ENCODE peak calls at places on chromosomes 4 and X, in ten cellular contexts. One of them, this sample, is unnamed.

GRCh38 chr4:180947421-180947820 is 1295.8 kb upstream of the TENM3 start:
- DNase-seq in neural progenitor cell: peak; percentile 11
- DNase-seq in coronary artery: no peak
- DNase-seq in tibial nerve: no peak
- DNase-seq in GM23248: peak; percentile 63
- DNase-seq in upper lobe of right lung: no peak
- DNase-seq in heart left ventricle: no peak
- DNase-seq in endodermal cell: no peak
- DNase-seq in ovary: no peak
- DNase-seq in pancreas: no peak
- DNase-seq in this sample: no peak

GRCh38 chr4:16844796-16845586 is 53.5 kb downstream of the LDB2 start:
- DNase-seq in neural progenitor cell: peak; percentile 38
- DNase-seq in coronary artery: no peak
- DNase-seq in tibial nerve: no peak
- DNase-seq in GM23248: no peak
- DNase-seq in upper lobe of right lung: no peak
- DNase-seq in heart left ventricle: no peak
- DNase-seq in endodermal cell: peak; percentile 61
- DNase-seq in ovary: no peak
- DNase-seq in pancreas: no peak
- DNase-seq in this sample: no peak

GRCh38 chr4:121256346-121256745 is 92.2 kb upstream of the TNIP3 start:
- DNase-seq in neural progenitor cell: no peak
- DNase-seq in coronary artery: no peak
- DNase-seq in tibial nerve: no peak
- DNase-seq in GM23248: peak; percentile 95
- DNase-seq in upper lobe of right lung: no peak
- DNase-seq in heart left ventricle: no peak
- DNase-seq in endodermal cell: no peak
- DNase-seq in ovary: no peak
- DNase-seq in pancreas: no peak
- DNase-seq in this sample: no peak

GRCh38 chr4:133524369-133524768 is 375.3 kb downstream of the PCDH10 start:
- DNase-seq in neural progenitor cell: no peak
- DNase-seq in coronary artery: no peak
- DNase-seq in tibial nerve: no peak
- DNase-seq in GM23248: no peak
- DNase-seq in upper lobe of right lung: no peak
- DNase-seq in heart left ventricle: no peak
- DNase-seq in endodermal cell: no peak
- DNase-seq in ovary: no peak
- DNase-seq in pancreas: no peak
- DNase-seq in this sample: no peak

GRCh38 chrX:140141444-140142029 is 176.2 kb upstream of the CXorf66 start:
- DNase-seq in neural progenitor cell: peak; percentile 51
- DNase-seq in coronary artery: no peak
- DNase-seq in tibial nerve: peak; percentile 14
- DNase-seq in GM23248: peak; percentile 41
- DNase-seq in upper lobe of right lung: no peak
- DNase-seq in heart left ventricle: no peak
- DNase-seq in endodermal cell: peak; percentile 68
- DNase-seq in ovary: peak; percentile 27
- DNase-seq in pancreas: no peak
- DNase-seq in this sample: no peak

GRCh38 chr4:20362148-20362547 is 110.4 kb downstream of the SLIT2 start:
- DNase-seq in neural progenitor cell: no peak
- DNase-seq in coronary artery: no peak
- DNase-seq in tibial nerve: no peak
- DNase-seq in GM23248: no peak
- DNase-seq in upper lobe of right lung: no peak
- DNase-seq in heart left ventricle: no peak
- DNase-seq in endodermal cell: no peak
- DNase-seq in ovary: no peak
- DNase-seq in pancreas: no peak
- DNase-seq in this sample: no peak

GRCh38 chr4:74217365-74217764 is 59.4 kb downstream of the MTHFD2L start:
- DNase-seq in neural progenitor cell: no peak
- DNase-seq in coronary artery: no peak
- DNase-seq in tibial nerve: no peak
- DNase-seq in GM23248: no peak
- DNase-seq in upper lobe of right lung: no peak
- DNase-seq in heart left ventricle: no peak
- DNase-seq in endodermal cell: no peak
- DNase-seq in ovary: no peak
- DNase-seq in pancreas: no peak
- DNase-seq in this sample: no peak

GRCh38 chr4:168925789-168926490 is 84.1 kb downstream of the CBR4 start:
- DNase-seq in neural progenitor cell: no peak
- DNase-seq in coronary artery: no peak
- DNase-seq in tibial nerve: no peak
- DNase-seq in GM23248: no peak
- DNase-seq in upper lobe of right lung: no peak
- DNase-seq in heart left ventricle: no peak
- DNase-seq in endodermal cell: no peak
- DNase-seq in ovary: no peak
- DNase-seq in pancreas: no peak
- DNase-seq in this sample: no peak

GRCh38 chr4:22099896-22100295 is 151.3 kb upstream of the KCNIP4 start:
- DNase-seq in neural progenitor cell: no peak
- DNase-seq in coronary artery: no peak
- DNase-seq in tibial nerve: no peak
- DNase-seq in GM23248: peak; percentile 69
- DNase-seq in upper lobe of right lung: no peak
- DNase-seq in heart left ventricle: no peak
- DNase-seq in endodermal cell: no peak
- DNase-seq in ovary: no peak
- DNase-seq in pancreas: no peak
- DNase-seq in this sample: no peak

GRCh38 chr4:147518086-147518485 is 37.2 kb downstream of the EDNRA start:
- DNase-seq in neural progenitor cell: no peak
- DNase-seq in coronary artery: no peak
- DNase-seq in tibial nerve: no peak
- DNase-seq in GM23248: no peak
- DNase-seq in upper lobe of right lung: no peak
- DNase-seq in heart left ventricle: no peak
- DNase-seq in endodermal cell: no peak
- DNase-seq in ovary: no peak
- DNase-seq in pancreas: no peak
- DNase-seq in this sample: no peak

GRCh38 chr4:22474636-22475310 is 41.1 kb downstream of the ADGRA3 start:
- DNase-seq in neural progenitor cell: no peak
- DNase-seq in coronary artery: no peak
- DNase-seq in tibial nerve: no peak
- DNase-seq in GM23248: peak; percentile 27
- DNase-seq in upper lobe of right lung: no peak
- DNase-seq in heart left ventricle: no peak
- DNase-seq in endodermal cell: no peak
- DNase-seq in ovary: no peak
- DNase-seq in pancreas: no peak
- DNase-seq in this sample: no peak

GRCh38 chr4:177450421-177451107 is 8.3 kb upstream of the AGA start:
- DNase-seq in neural progenitor cell: no peak
- DNase-seq in coronary artery: no peak
- DNase-seq in tibial nerve: no peak
- DNase-seq in GM23248: peak; percentile 81
- DNase-seq in upper lobe of right lung: no peak
- DNase-seq in heart left ventricle: no peak
- DNase-seq in endodermal cell: no peak
- DNase-seq in ovary: no peak
- DNase-seq in pancreas: no peak
- DNase-seq in this sample: no peak

GRCh38 chrX:154436290-154436596 is 711 bp upstream of the GDI1 start:
- DNase-seq in neural progenitor cell: no peak
- DNase-seq in coronary artery: no peak
- DNase-seq in tibial nerve: no peak
- DNase-seq in GM23248: no peak
- DNase-seq in upper lobe of right lung: no peak
- DNase-seq in heart left ventricle: no peak
- DNase-seq in endodermal cell: no peak
- DNase-seq in ovary: no peak
- DNase-seq in pancreas: peak; percentile 50
- DNase-seq in this sample: no peak

GRCh38 chrX:154437971-154438893 is 1.3 kb downstream of the GDI1 start:
- DNase-seq in neural progenitor cell: no peak
- DNase-seq in coronary artery: no peak
- DNase-seq in tibial nerve: no peak
- DNase-seq in GM23248: peak; percentile 36
- DNase-seq in upper lobe of right lung: no peak
- DNase-seq in heart left ventricle: no peak
- DNase-seq in endodermal cell: no peak
- DNase-seq in ovary: no peak
- DNase-seq in pancreas: peak; percentile 49
- DNase-seq in this sample: no peak

GRCh38 chrX:154436597-154437397 is at the start of gene GDI1:
- DNase-seq in neural progenitor cell: peak; percentile 80
- DNase-seq in coronary artery: no peak
- DNase-seq in tibial nerve: no peak
- DNase-seq in GM23248: peak; percentile 65
- DNase-seq in upper lobe of right lung: peak; percentile 82
- DNase-seq in heart left ventricle: peak; percentile 82
- DNase-seq in endodermal cell: peak; percentile 76
- DNase-seq in ovary: peak; percentile 56
- DNase-seq in pancreas: peak; percentile 70
- DNase-seq in this sample: no peak

GRCh38 chrX:154435171-154435733 is 1.7 kb upstream of the GDI1 start:
- DNase-seq in neural progenitor cell: no peak
- DNase-seq in coronary artery: no peak
- DNase-seq in tibial nerve: no peak
- DNase-seq in GM23248: no peak
- DNase-seq in upper lobe of right lung: no peak
- DNase-seq in heart left ventricle: no peak
- DNase-seq in endodermal cell: no peak
- DNase-seq in ovary: no peak
- DNase-seq in pancreas: peak; percentile 57
- DNase-seq in this sample: no peak

DNA sequence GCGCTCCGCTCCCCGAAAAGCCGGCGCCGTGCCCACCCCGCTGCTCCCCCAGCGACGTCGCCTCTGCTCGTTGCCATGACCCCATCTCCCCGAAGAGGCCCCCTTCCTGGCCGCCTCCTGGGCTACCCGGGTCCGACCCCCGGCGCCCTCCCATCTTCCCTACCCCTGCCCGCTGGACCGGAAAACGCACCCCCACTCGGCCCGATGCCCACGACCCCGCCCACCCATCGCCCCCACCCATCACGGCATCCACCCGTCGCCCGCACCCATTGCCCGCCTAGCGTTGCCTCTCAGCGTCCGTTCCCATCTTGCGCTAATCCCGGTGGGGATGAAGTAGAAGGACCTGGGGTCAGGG is 421 bp downstream of the GDI1 start:
- DNase-seq in neural progenitor cell: no peak
- DNase-seq in coronary artery: no peak
- DNase-seq in tibial nerve: no peak
- DNase-seq in GM23248: no peak
- DNase-seq in upper lobe of right lung: no peak
- DNase-seq in heart left ventricle: no peak
- DNase-seq in endodermal cell: no peak
- DNase-seq in ovary: peak; percentile 24
- DNase-seq in pancreas: peak; percentile 67
- DNase-seq in this sample: no peak
- H3K27ac ChIP-seq in neural progenitor cell: no peak overlapping the region
- H3K27ac ChIP-seq in coronary artery: peak overlapping the region; percentile 77
- H3K27ac ChIP-seq in tibial nerve: peak overlapping the region; percentile 90
- H3K27ac ChIP-seq in GM23248: peak overlapping the region; percentile 59
- H3K27ac ChIP-seq in upper lobe of right lung: peak overlapping the region; percentile 74
- H3K27ac ChIP-seq in heart left ventricle: peak overlapping the region; percentile 87
- H3K27ac ChIP-seq in endodermal cell: peak overlapping the region; percentile 60
- H3K27ac ChIP-seq in ovary: peak overlapping the region; percentile 88
- H3K27ac ChIP-seq in pancreas: no peak overlapping the region
- H3K27ac ChIP-seq in this sample: peak overlapping the region; percentile 82

GRCh38 chrX:154010330-154011087 is 9.2 kb downstream of the IRAK1 start:
- DNase-seq in neural progenitor cell: no peak
- DNase-seq in coronary artery: no peak
- DNase-seq in tibial nerve: no peak
- DNase-seq in GM23248: peak; percentile 69
- DNase-seq in upper lobe of right lung: peak; percentile 66
- DNase-seq in heart left ventricle: no peak
- DNase-seq in endodermal cell: no peak
- DNase-seq in ovary: no peak
- DNase-seq in pancreas: peak; percentile 41
- DNase-seq in this sample: no peak
- H3K27ac ChIP-seq in neural progenitor cell: no peak overlapping the region
- H3K27ac ChIP-seq in coronary artery: no peak overlapping the region
- H3K27ac ChIP-seq in tibial nerve: no peak overlapping the region
- H3K27ac ChIP-seq in GM23248: peak overlapping the region; percentile 30
- H3K27ac ChIP-seq in upper lobe of right lung: peak overlapping the region; percentile 65
- H3K27ac ChIP-seq in heart left ventricle: no peak overlapping the region
- H3K27ac ChIP-seq in endodermal cell: no peak overlapping the region
- H3K27ac ChIP-seq in ovary: no peak overlapping the region
- H3K27ac ChIP-seq in pancreas: peak overlapping the region; percentile 27
- H3K27ac ChIP-seq in this sample: no peak overlapping the region

DNA sequence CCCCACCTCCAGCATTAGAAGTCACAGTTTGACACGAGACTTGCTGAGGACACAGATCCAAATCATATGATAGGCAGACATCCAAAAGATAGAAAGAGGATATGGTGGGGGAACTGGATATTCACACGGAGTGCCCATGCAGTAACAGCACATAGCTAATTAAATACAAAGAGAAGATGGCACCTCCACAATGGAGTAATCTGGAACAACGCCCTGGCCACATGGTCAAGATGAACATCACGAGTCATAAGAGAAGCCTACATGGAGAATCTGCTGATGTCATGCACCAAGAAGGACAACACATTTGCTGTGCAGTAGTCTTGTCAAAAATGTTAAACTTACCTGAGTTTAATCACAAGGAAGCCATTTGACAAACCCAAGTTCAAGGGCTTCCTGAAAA is 10.1 kb upstream of the LOC101059915 start:
- DNase-seq in neural progenitor cell: no peak
- DNase-seq in coronary artery: no peak
- DNase-seq in tibial nerve: no peak
- DNase-seq in GM23248: peak; percentile 34
- DNase-seq in upper lobe of right lung: no peak
- DNase-seq in heart left ventricle: no peak
- DNase-seq in endodermal cell: no peak
- DNase-seq in ovary: no peak
- DNase-seq in pancreas: no peak
- DNase-seq in this sample: no peak
- H3K27ac ChIP-seq in neural progenitor cell: no peak overlapping the region
- H3K27ac ChIP-seq in coronary artery: no peak overlapping the region
- H3K27ac ChIP-seq in tibial nerve: no peak overlapping the region
- H3K27ac ChIP-seq in GM23248: no peak overlapping the region
- H3K27ac ChIP-seq in upper lobe of right lung: no peak overlapping the region
- H3K27ac ChIP-seq in heart left ventricle: no peak overlapping the region
- H3K27ac ChIP-seq in endodermal cell: no peak overlapping the region
- H3K27ac ChIP-seq in ovary: no peak overlapping the region
- H3K27ac ChIP-seq in pancreas: no peak overlapping the region
- H3K27ac ChIP-seq in this sample: no peak overlapping the region

DNA sequence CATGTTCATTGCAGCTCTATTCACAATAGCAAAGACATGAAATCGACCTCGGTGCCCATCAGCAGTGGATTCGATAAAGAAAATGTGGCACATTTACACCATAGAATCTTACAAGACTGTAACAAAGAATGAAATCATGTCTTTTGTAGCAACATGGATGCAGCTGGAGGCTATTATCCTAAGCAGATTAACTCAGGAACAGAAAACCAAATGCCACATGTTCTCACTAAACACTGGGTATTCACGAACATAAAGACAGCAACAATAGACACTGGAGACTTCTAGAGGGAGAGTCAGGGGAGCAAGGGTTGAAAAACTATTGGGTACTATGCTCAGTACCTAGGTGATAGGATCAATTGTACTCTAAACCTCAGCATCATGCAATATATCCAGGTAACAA is 180.5 kb downstream of the PPP1R2C start:
- DNase-seq in neural progenitor cell: peak; percentile 68
- DNase-seq in coronary artery: no peak
- DNase-seq in tibial nerve: no peak
- DNase-seq in GM23248: no peak
- DNase-seq in upper lobe of right lung: no peak
- DNase-seq in heart left ventricle: no peak
- DNase-seq in endodermal cell: no peak
- DNase-seq in ovary: no peak
- DNase-seq in pancreas: no peak
- DNase-seq in this sample: no peak
- H3K27ac ChIP-seq in neural progenitor cell: peak overlapping the region; percentile 85
- H3K27ac ChIP-seq in coronary artery: no peak overlapping the region
- H3K27ac ChIP-seq in tibial nerve: no peak overlapping the region
- H3K27ac ChIP-seq in GM23248: no peak overlapping the region
- H3K27ac ChIP-seq in upper lobe of right lung: no peak overlapping the region
- H3K27ac ChIP-seq in heart left ventricle: no peak overlapping the region
- H3K27ac ChIP-seq in endodermal cell: no peak overlapping the region
- H3K27ac ChIP-seq in ovary: no peak overlapping the region
- H3K27ac ChIP-seq in pancreas: no peak overlapping the region
- H3K27ac ChIP-seq in this sample: no peak overlapping the region